ENCODE peak calls at places on chromosomes 2 and 18, in six cellular contexts. A, Z, O, U, R and K are unnamed samples.
A peak's percentile ranks its signal among the peaks of the same experiment; 100 is the strongest.

GRCh38 chr2:72935611-72935957 is 18.3 kb downstream of the EMX1 start:
- DNase-seq in O (no peak), A (no peak), U (no peak), Z (no peak), R (no peak), K (no peak)

GRCh38 chr2:3399829-3400228 is 20.3 kb downstream of the TRAPPC12 start:
- DNase-seq in U (no peak), R (no peak), O (no peak), A (no peak), Z (no peak), K (no peak)

GRCh38 chr2:194725169-194725568 is 931.9 kb upstream of the SLC39A10 start:
- DNase-seq in A (no peak), Z (no peak), R (no peak), U (no peak), O (no peak), K (no peak)

GRCh38 chr2:1168856-1169255 is 218.2 kb downstream of the SNTG2 start:
- DNase-seq in A (no peak), Z (no peak), O (no peak), R (no peak), U (no peak), K (no peak)

GRCh38 chr2:97774425-97774824 is 61.0 kb downstream of the ZAP70 start:
- DNase-seq in R (no peak), U (no peak), A (no peak), O (peak; percentile 24), Z (no peak), K (peak; percentile 39)

GRCh38 chr2:27092696-27093429 is 6.3 kb downstream of the KHK start:
- DNase-seq in U (no peak), Z (no peak), R (no peak), O (peak; percentile 81), A (no peak), K (no peak)

GRCh38 chr18:37481491-37481890 is 84.1 kb downstream of the CELF4 start:
- DNase-seq in O (no peak), U (no peak), Z (no peak), R (no peak), A (no peak), K (no peak)

GRCh38 chr2:108612153-108612513 is 77.9 kb downstream of the LIMS1 start:
- DNase-seq in U (peak; percentile 60), O (no peak), R (peak; percentile 51), A (no peak), Z (no peak), K (peak; percentile 93)

GRCh38 chr2:157897106-157897971 is 21.2 kb upstream of the ACVR1 start:
- DNase-seq in U (peak; percentile 55), A (no peak), O (no peak), R (no peak), Z (no peak), K (peak; percentile 23)

GRCh38 chr2:207223051-207223450 is 57.3 kb upstream of the KLF7 start:
- DNase-seq in R (no peak), A (no peak), O (no peak), U (no peak), Z (no peak), K (no peak)

GRCh38 chr2:43214253-43214652 is 12.2 kb downstream of the ZFP36L2 start:
- DNase-seq in U (no peak), A (no peak), Z (no peak), R (no peak), O (no peak), K (no peak)
- H3K4me1 ChIP-seq in U (peaks cover 61% of the 10 kb centered on the region), A (peaks cover 22% of the 10 kb centered on the region), Z (peaks cover 41% of the 10 kb centered on the region), R (peaks cover 27% of the 10 kb centered on the region), O (peaks cover 61% of the 10 kb centered on the region), K (peaks cover 25% of the 10 kb centered on the region)

DNA sequence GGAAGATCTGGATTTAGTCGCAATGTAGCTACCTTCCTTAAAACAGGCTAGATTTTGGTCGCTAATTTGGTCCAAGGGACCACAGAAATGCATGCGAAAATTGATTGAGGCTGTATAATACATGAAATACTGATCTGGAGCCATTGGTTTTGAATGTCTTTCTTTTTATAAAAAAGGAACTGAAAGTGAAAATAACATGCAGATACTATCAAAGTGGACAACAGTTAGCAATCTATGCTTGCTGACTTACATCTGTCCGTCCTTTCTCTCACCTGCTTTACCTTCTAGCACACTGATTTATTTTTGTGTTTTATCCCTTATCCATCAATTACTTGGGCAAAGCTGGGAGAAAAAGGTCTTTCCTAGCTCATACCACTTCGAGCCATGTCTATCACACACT is 1459.8 kb upstream of the ACVR2A start:
- DNase-seq in R (no peak), Z (no peak), A (no peak), U (no peak), O (no peak), K (no peak)
- H3K4me3 ChIP-seq in R (no peak overlapping the region), Z (no peak overlapping the region), A (no peak overlapping the region), U (no peak overlapping the region), O (no peak overlapping the region), K (no peak overlapping the region)

GRCh38 chr18:54255141-54255540 is 14.2 kb upstream of the POLI start:
- DNase-seq in U (no peak), A (no peak), O (no peak), R (no peak), Z (no peak), K (no peak)
- H3K4me1 ChIP-seq in U (peaks cover 10% of the 10 kb centered on the region), A (peaks cover 13% of the 10 kb centered on the region), O (peaks cover 78% of the 10 kb centered on the region), R (peaks cover 7% of the 10 kb centered on the region), Z (peaks cover 7% of the 10 kb centered on the region), K (peaks cover 30% of the 10 kb centered on the region)

GRCh38 chr2:134537702-134538101 is 181.1 kb downstream of the TMEM163 start:
- DNase-seq in R (no peak), U (no peak), O (no peak), Z (no peak), A (no peak), K (no peak)
- H3K4me3 ChIP-seq in R (no peak overlapping the region), U (no peak overlapping the region), O (no peak overlapping the region), Z (no peak overlapping the region), A (no peak overlapping the region), K (no peak overlapping the region)

GRCh38 chr18:57973889-57974288 is 70.1 kb upstream of the NEDD4L start:
- DNase-seq in A (no peak), O (no peak), Z (no peak), U (no peak), R (no peak), K (no peak)

GRCh38 chr18:57980573-57981348 is 63.3 kb upstream of the NEDD4L start:
- DNase-seq in Z (no peak), U (no peak), O (no peak), R (no peak), A (no peak), K (no peak)

GRCh38 chr18:57974585-57974984 is 69.4 kb upstream of the NEDD4L start:
- DNase-seq in R (no peak), U (no peak), Z (no peak), A (no peak), O (peak; percentile 40), K (no peak)

GRCh38 chr18:57976230-57976773 is 67.7 kb upstream of the NEDD4L start:
- DNase-seq in O (no peak), R (no peak), Z (no peak), A (no peak), U (no peak), K (no peak)

GRCh38 chr18:57975805-57976204 is 68.2 kb upstream of the NEDD4L start:
- DNase-seq in U (no peak), O (no peak), Z (no peak), A (no peak), R (no peak), K (no peak)
- H3K4me1 ChIP-seq in U (no peaks in the 10 kb centered on the region), O (peaks cover 72% of the 10 kb centered on the region), Z (no peaks in the 10 kb centered on the region), A (no peaks in the 10 kb centered on the region), R (no peaks in the 10 kb centered on the region), K (no peaks in the 10 kb centered on the region)

GRCh38 chr2:74374509-74375205 is 5.5 kb downstream of the DCTN1 start:
- DNase-seq in U (no peak), O (no peak), A (peak; percentile 59), Z (no peak), R (peak; percentile 70), K (no peak)
- H3K4me3 ChIP-seq in U (no peak overlapping the region), O (no peak overlapping the region), A (peak overlapping the region; percentile 49), Z (no peak overlapping the region), R (peak overlapping the region; percentile 21), K (no peak overlapping the region)

DNA sequence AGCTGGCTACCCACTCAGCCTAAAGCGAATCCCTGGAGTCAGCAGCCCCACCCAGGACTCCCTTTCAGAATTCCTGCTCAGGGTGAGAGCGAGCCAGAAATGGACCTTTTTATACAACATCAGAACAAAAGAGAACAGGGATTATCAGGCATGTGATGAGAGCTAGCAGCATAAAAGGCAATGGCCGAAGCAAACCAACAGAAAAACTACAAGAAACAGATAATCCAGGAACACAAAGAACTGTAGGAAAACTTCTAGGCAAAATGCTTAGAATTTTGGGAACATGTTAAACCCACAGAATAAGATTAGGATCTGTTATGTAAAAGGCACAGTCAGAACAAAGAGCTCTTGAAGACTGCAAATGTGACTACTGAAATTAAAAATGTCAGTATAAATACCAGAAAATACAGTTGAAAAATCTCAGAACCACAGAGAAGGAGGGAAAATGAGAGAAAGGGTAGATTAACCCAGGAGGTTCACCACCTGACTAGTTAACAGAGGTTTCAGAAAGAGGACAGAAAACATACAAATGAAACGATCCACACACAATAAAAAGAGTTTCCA is 31.3 kb downstream of the ITGA6 start:
- DNase-seq in U (no peak), R (no peak), A (no peak), O (no peak), Z (no peak), K (no peak)
- H3K4me1 ChIP-seq in U (peaks cover 93% of the 10 kb centered on the region), R (peaks cover 64% of the 10 kb centered on the region), A (peaks cover 31% of the 10 kb centered on the region), O (peaks cover 54% of the 10 kb centered on the region), Z (peaks cover 89% of the 10 kb centered on the region), K (peaks cover 14% of the 10 kb centered on the region)